ENCODE peak calls at places on chromosomes 11 and 22, in four cellular contexts. C, V, W and A are unnamed samples.

GRCh38 chr22:38921801-38922200 is 35.6 kb upstream of the APOBEC3A start:
- DNase-seq in C (no peak), V (no peak), W (no peak), A (no peak)

GRCh38 chr22:46803031-46803880 is 40.8 kb downstream of the TBC1D22A start:
- DNase-seq in C (peak), V (peak), W (peak), A (peak)

GRCh38 chr22:45680932-45681700 is 9.5 kb downstream of the ATXN10 start:
- DNase-seq in C (no peak), V (no peak), W (no peak), A (no peak)

GRCh38 chr22:48696371-48696770 is 1131.3 kb downstream of the BRD1 start:
- DNase-seq in C (no peak), V (no peak), W (no peak), A (no peak)

GRCh38 chr22:22060200-22061084 is 77.9 kb upstream of the TOP3B start:
- DNase-seq in C (peak), V (peak), W (peak), A (peak)

GRCh38 chr11:81772161-81772560 is 961.5 kb downstream of the FAM181B start:
- DNase-seq in C (no peak), V (no peak), W (no peak), A (no peak)

GRCh38 chr11:116580828-116581227 is 192.0 kb downstream of the BUD13 start:
- DNase-seq in C (peak), V (no peak), W (no peak), A (peak)

GRCh38 chr11:121645596-121645995 is 192.8 kb upstream of the SORL1-AS1 start:
- DNase-seq in C (no peak), V (no peak), W (no peak), A (no peak)

GRCh38 chr11:69393865-69394233 is 87.6 kb upstream of the LINC01488 start:
- DNase-seq in C (no peak), V (no peak), W (no peak), A (no peak)

GRCh38 chr11:100692290-100692689 is 5.2 kb downstream of the ARHGAP42 start:
- DNase-seq in C (no peak), V (no peak), W (no peak), A (no peak)

GRCh38 chr11:2839395-2839941 is 46.1 kb downstream of the CDKN1C start:
- DNase-seq in C (no peak), V (no peak), W (no peak), A (no peak)

GRCh38 chr11:92424281-92424680 is 199.7 kb downstream of the FAT3 start:
- DNase-seq in C (no peak), V (no peak), W (no peak), A (no peak)

GRCh38 chr11:72784662-72785061 is 9.2 kb downstream of the STARD10 start:
- DNase-seq in C (no peak), V (no peak), W (no peak), A (no peak)

GRCh38 chr11:65871811-65872548 is 620 bp downstream of the EFEMP2 start:
- DNase-seq in C (peak), V (no peak), W (no peak), A (peak)

GRCh38 chr11:72752088-72752914 is at the start of gene ARAP1:
- DNase-seq in C (peak), V (peak), W (peak), A (peak)

GRCh38 chr22:38038426-38038825 is 18.8 kb upstream of the PICK1 start:
- DNase-seq in C (no peak), V (peak), W (no peak), A (no peak)

GRCh38 chr11:74902342-74902741 is 46.5 kb downstream of the XRRA1 start:
- DNase-seq in C (no peak), V (no peak), W (no peak), A (no peak)

GRCh38 chr22:25641650-25642049 is 77.2 kb downstream of the GRK3 start:
- DNase-seq in C (no peak), V (no peak), W (no peak), A (no peak)

GRCh38 chr11:83998921-83999320 is 712.8 kb upstream of the CCDC90B start:
- DNase-seq in C (no peak), V (no peak), W (no peak), A (no peak)

GRCh38 chr11:48034926-48035876 is 54.8 kb downstream of the PTPRJ start:
- DNase-seq in C (no peak), V (no peak), W (no peak), A (no peak)

GRCh38 chr22:19942071-19942885 is 660 bp upstream of the TXNRD2 start:
- DNase-seq in C (no peak), V (no peak), W (no peak), A (no peak)

GRCh38 chr22:35687461-35687860 is 30.2 kb upstream of the APOL5 start:
- DNase-seq in C (no peak), V (no peak), W (no peak), A (no peak)

GRCh38 chr11:68974421-68975194 is 6.2 kb downstream of the MRGPRD start:
- DNase-seq in C (no peak), V (no peak), W (no peak), A (no peak)

GRCh38 chr11:96447711-96448110 is 57.9 kb downstream of the JRKL start:
- DNase-seq in C (no peak), V (no peak), W (no peak), A (no peak)

GRCh38 chr11:76649964-76650363 is 20.6 kb downstream of the LRRC32 start:
- DNase-seq in C (no peak), V (no peak), W (no peak), A (no peak)

GRCh38 chr11:132792341-132793140 is 739.8 kb downstream of the OPCML start:
- DNase-seq in C (peak), V (no peak), W (no peak), A (no peak)

GRCh38 chr11:104001474-104001873 is 35.0 kb upstream of the DDI1 start:
- DNase-seq in C (no peak), V (no peak), W (no peak), A (no peak)

GRCh38 chr22:37809672-37810333 is 2.1 kb downstream of the GCAT start:
- DNase-seq in C (no peak), V (no peak), W (no peak), A (no peak)

GRCh38 chr11:2151500-2152257 is 9.3 kb downstream of the INS start:
- DNase-seq in C (peak), V (peak), W (peak), A (peak)

GRCh38 chr11:81585534-81585933 is 1148.1 kb downstream of the FAM181B start:
- DNase-seq in C (no peak), V (no peak), W (no peak), A (no peak)

GRCh38 chr11:3808846-3809623 is 675 bp downstream of the PGAP2 start:
- DNase-seq in C (peak), V (no peak), W (no peak), A (no peak)

GRCh38 chr22:25447689-25448434 is 116.6 kb upstream of the GRK3 start:
- DNase-seq in C (peak), V (peak), W (peak), A (peak)

GRCh38 chr11:105071060-105071732 is 26.1 kb upstream of the CARD16 start:
- DNase-seq in C (no peak), V (no peak), W (no peak), A (no peak)